ENCODE peak calls at places on chromosomes 3 and 15, in nine cellular contexts. M is OCI-LY7, N is GM23248, S is MM.1S, Q is GM23338, K is SK-N-SH, T is hepatocyte, A is neural progenitor cell, Y is HCT116. C is an unnamed sample.

GRCh38 chr15:33500432-33500831 is 189.7 kb downstream of the RYR3 start:
- DNase-seq in K (no peak), T (no peak), Y (no peak), A (peak; percentile 39), N (no peak), M (no peak), S (no peak), Q (no peak), C (no peak)

GRCh38 chr3:39146611-39147373 is 6.6 kb downstream of the CSRNP1 start:
- DNase-seq in M (peak; percentile 59), K (peak; percentile 61), S (no peak), T (peak; percentile 85), Q (no peak), A (no peak), N (peak; percentile 95), Y (peak; percentile 77), C (peak; percentile 97)

GRCh38 chr3:195794708-195795107 is 17.0 kb downstream of the MUC4 start:
- DNase-seq in T (no peak), Y (no peak), Q (no peak), A (peak; percentile 39), M (no peak), K (no peak), S (no peak), N (peak; percentile 33), C (no peak)

GRCh38 chr3:11717768-11718581 is 74.3 kb upstream of the VGLL4 start:
- DNase-seq in N (peak; percentile 69), A (peak; percentile 41), T (peak; percentile 35), S (no peak), M (peak; percentile 80), K (no peak), Q (no peak), Y (no peak), C (peak; percentile 22)

GRCh38 chr15:73370151-73370550 is 1.4 kb upstream of the HCN4 start:
- DNase-seq in N (peak; percentile 29), K (no peak), S (no peak), Y (no peak), A (peak; percentile 29), T (no peak), Q (peak; percentile 36), M (no peak), C (no peak)

GRCh38 chr15:98904466-98905048 is 103.0 kb downstream of the PGPEP1L start:
- DNase-seq in N (peak; percentile 66), M (peak; percentile 39), S (peak; percentile 34), A (peak; percentile 66), T (peak; percentile 53), Y (peak; percentile 18), K (peak; percentile 84), Q (peak; percentile 70), C (peak; percentile 60)

GRCh38 chr3:174159629-174160028 is 699.5 kb upstream of the NAALADL2 start:
- DNase-seq in T (no peak), K (no peak), N (no peak), M (no peak), S (no peak), A (no peak), Y (no peak), Q (peak; percentile 34), C (no peak)

GRCh38 chr15:36294359-36294758 is 285.1 kb upstream of the CDIN1 start:
- DNase-seq in T (no peak), A (no peak), M (no peak), Y (no peak), Q (peak; percentile 13), K (no peak), N (no peak), S (no peak), C (no peak)

GRCh38 chr15:77312523-77312922 is 107.4 kb downstream of the PEAK1 start:
- DNase-seq in A (no peak), K (no peak), T (peak; percentile 10), Q (no peak), M (no peak), Y (no peak), N (peak; percentile 46), S (no peak), C (no peak)

GRCh38 chr3:167732313-167733065 is 2.2 kb downstream of the PDCD10 start:
- DNase-seq in S (no peak), Y (no peak), M (no peak), T (no peak), Q (no peak), A (no peak), N (peak; percentile 28), K (no peak), C (peak; percentile 28)
- H3K4me3 ChIP-seq in S (no peak overlapping the region), Y (no peak overlapping the region), M (peak overlapping the region; percentile 96), T (no peak overlapping the region), Q (peak overlapping the region; percentile 73), A (peak overlapping the region; percentile 76), N (peak overlapping the region; percentile 98), K (no peak overlapping the region), C (peak overlapping the region; percentile 87)

GRCh38 chr3:149340310-149340933 is 7.0 kb upstream of the TM4SF18 start:
- DNase-seq in T (no peak), Y (no peak), A (no peak), Q (no peak), N (peak; percentile 61), K (no peak), S (no peak), M (no peak), C (peak; percentile 86)
- TF ChIP-seq EZH2phosphoT487 in T (no peak), Y (no peak), A (no peak), Q (no peak), N (no peak), K (no peak), S (no peak), M (no peak), C (no peak)

DNA sequence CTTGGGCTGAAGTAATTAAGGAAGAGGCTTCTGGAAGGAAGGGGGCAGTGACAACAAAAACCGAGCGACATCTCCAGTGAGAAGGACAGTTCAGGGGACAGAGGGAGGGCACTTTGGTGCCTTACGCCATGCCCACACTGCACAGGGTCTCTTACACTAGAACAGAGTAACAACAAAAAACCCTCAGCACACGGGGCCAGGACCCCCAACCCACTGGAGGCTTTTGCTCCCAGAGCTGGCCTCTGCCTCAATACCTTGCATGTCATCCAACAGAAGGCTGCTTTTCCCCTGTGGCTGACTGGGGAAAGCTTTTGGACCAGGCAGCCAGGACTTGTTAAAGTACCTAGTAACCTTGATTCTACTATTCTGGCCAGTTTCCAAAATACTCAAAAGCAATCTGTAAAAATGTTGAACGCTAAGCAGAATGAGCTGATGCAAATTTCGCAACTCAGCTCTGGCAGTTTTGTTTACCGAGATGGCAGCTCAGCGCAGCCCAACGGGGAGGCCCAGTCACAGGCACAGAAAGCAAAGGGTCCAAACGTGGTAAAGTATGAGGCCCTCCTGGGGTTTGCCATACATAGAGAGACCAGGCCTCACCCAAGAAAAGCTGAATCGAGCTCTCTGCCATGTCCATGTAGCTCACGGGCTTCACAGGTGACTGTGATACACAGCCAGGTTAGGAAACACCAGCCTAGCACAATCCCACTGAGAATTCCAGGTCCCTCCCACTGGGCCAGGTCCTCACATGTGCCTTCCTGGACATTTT is 6.1 kb downstream of the CHCHD4 start:
- DNase-seq in K (no peak), T (peak; percentile 76), S (no peak), Q (no peak), Y (no peak), M (no peak), A (no peak), N (no peak), C (peak; percentile 37)
- H3K4me2 ChIP-seq in K (no peak overlapping the region), T (peak overlapping the region; percentile 45), S (no peak overlapping the region), Q (no peak overlapping the region), Y (no peak overlapping the region), M (no peak overlapping the region), A (no peak overlapping the region), N (no peak overlapping the region), C (no peak overlapping the region)

GRCh38 chr15:96170616-96171270 is 159.8 kb upstream of the NR2F2 start:
- DNase-seq in M (no peak), K (no peak), S (no peak), A (no peak), N (no peak), Y (no peak), Q (no peak), T (peak; percentile 46), C (no peak)
- H3K4me3 ChIP-seq in M (no peak overlapping the region), K (no peak overlapping the region), S (no peak overlapping the region), A (no peak overlapping the region), N (no peak overlapping the region), Y (no peak overlapping the region), Q (no peak overlapping the region), T (no peak overlapping the region), C (no peak overlapping the region)

GRCh38 chr15:68525815-68526214 is 53.0 kb upstream of the CORO2B start:
- DNase-seq in N (no peak), S (no peak), M (no peak), Y (no peak), A (no peak), K (no peak), Q (no peak), T (no peak), C (no peak)

GRCh38 chr15:68524753-68525584 is 53.8 kb upstream of the CORO2B start:
- DNase-seq in Y (no peak), T (no peak), M (no peak), N (peak; percentile 88), Q (no peak), S (no peak), A (no peak), K (no peak), C (no peak)

GRCh38 chr15:68526784-68527183 is 52.0 kb upstream of the CORO2B start:
- DNase-seq in Q (no peak), M (peak; percentile 11), A (no peak), Y (no peak), S (no peak), K (no peak), T (no peak), N (no peak), C (no peak)

GRCh38 chr15:68528891-68529290 is 49.9 kb upstream of the CORO2B start:
- DNase-seq in A (no peak), N (no peak), K (no peak), S (no peak), M (no peak), Y (no peak), T (no peak), Q (no peak), C (peak; percentile 52)

GRCh38 chr15:68526269-68526668 is 52.5 kb upstream of the CORO2B start:
- DNase-seq in A (no peak), S (no peak), K (no peak), T (no peak), M (no peak), Y (no peak), N (peak; percentile 89), Q (no peak), C (peak; percentile 38)
- TF ChIP-seq EZH2phosphoT487 in A (no peak), S (no peak), K (no peak), T (no peak), M (no peak), Y (no peak), N (no peak), Q (no peak), C (no peak)

DNA sequence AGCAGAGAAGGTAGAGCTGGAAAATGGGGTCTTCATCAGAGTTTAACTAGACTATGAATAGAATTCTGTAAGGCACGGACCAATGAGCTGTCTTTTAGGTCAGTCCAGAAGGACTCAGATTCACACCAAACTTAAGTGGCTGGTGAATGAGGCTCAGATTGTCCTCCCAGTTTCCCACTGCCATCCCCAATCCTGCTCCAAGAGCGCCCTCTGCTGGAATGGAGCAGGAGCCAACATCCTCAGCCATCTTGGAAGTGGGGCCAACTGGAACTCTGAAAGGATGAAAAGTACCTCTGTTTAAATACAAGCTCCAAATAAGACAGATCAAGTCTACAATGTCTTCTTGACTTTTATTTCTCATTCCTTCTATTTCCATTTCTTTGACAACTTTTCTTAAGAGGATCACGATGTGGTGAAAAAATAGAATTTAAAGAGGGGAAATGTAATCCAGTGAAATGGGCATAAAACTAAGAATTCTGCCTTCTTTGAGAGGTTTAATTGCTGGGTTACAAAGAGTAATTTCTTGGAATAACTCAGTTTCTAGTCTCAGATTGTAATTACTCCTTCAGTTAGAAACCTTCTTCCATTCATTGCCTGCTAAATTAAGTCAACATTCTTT is 217.1 kb upstream of the TPRG1 start:
- DNase-seq in N (peak; percentile 89), A (peak; percentile 91), K (peak; percentile 52), Q (peak; percentile 90), M (peak; percentile 84), Y (peak; percentile 79), S (peak; percentile 80), T (peak; percentile 92), C (peak; percentile 92)
- H3K4me2 ChIP-seq in N (no peak overlapping the region), A (no peak overlapping the region), K (no peak overlapping the region), Q (no peak overlapping the region), M (no peak overlapping the region), Y (no peak overlapping the region), S (no peak overlapping the region), T (no peak overlapping the region), C (no peak overlapping the region)

C was measured in PC-3.